ENCODE peak calls at places on chromosomes 12 and 14, in eight cellular contexts. G, B, H, X, J, L, E and R are unnamed samples.

GRCh38 chr12:54988402-54989054 is 4.0 kb upstream of the TESPA1 start:
- DNase-seq in G (peak; percentile 95), B (no peak), H (peak; percentile 11), X (peak; percentile 64), J (no peak), L (no peak), E (no peak), R (peak; percentile 73)

GRCh38 chr12:90978117-90978770 is 23.3 kb upstream of the CCER1 start:
- DNase-seq in G (no peak), B (no peak), H (peak; percentile 64), X (no peak), J (peak; percentile 70), L (peak; percentile 62), E (peak; percentile 78), R (no peak)

GRCh38 chr14:92421756-92422155 is 91.8 kb upstream of the RIN3 start:
- DNase-seq in G (no peak), B (no peak), H (no peak), X (no peak), J (no peak), L (peak; percentile 88), E (peak; percentile 45), R (no peak)

GRCh38 chr12:50077099-50077498 is 8.0 kb upstream of the SMARCD1 start:
- DNase-seq in G (no peak), B (no peak), H (no peak), X (no peak), J (no peak), L (no peak), E (no peak), R (no peak)

GRCh38 chr12:119168721-119169120 is 10.0 kb upstream of the HSPB8 start:
- DNase-seq in G (no peak), B (no peak), H (no peak), X (no peak), J (no peak), L (no peak), E (no peak), R (no peak)

GRCh38 chr12:118102609-118103008 is 1.2 kb downstream of the VSIG10 start:
- DNase-seq in G (no peak), B (no peak), H (no peak), X (no peak), J (no peak), L (no peak), E (no peak), R (no peak)

GRCh38 chr12:57031228-57031670 is 14.9 kb upstream of the TAC3 start:
- DNase-seq in G (no peak), B (no peak), H (peak; percentile 49), X (no peak), J (peak; percentile 32), L (no peak), E (no peak), R (no peak)

GRCh38 chr12:128551266-128552025 is 272.3 kb downstream of the SLC15A4 start:
- DNase-seq in G (peak; percentile 15), B (no peak), H (no peak), X (no peak), J (no peak), L (no peak), E (no peak), R (no peak)

GRCh38 chr14:59133202-59133601 is 55.3 kb upstream of the DAAM1 start:
- DNase-seq in G (no peak), B (no peak), H (no peak), X (no peak), J (no peak), L (no peak), E (no peak), R (no peak)

GRCh38 chr12:122981036-122981471 is 573 bp downstream of the ARL6IP4 start:
- DNase-seq in G (no peak), B (peak; percentile 33), H (no peak), X (no peak), J (peak; percentile 30), L (no peak), E (no peak), R (no peak)

GRCh38 chr12:112226768-112227167 is 101.4 kb downstream of the TRAFD1 start:
- DNase-seq in G (no peak), B (no peak), H (no peak), X (no peak), J (no peak), L (no peak), E (no peak), R (no peak)

GRCh38 chr14:99234982-99235491 is 37.0 kb downstream of the BCL11B start:
- DNase-seq in G (no peak), B (peak; percentile 77), H (peak; percentile 87), X (no peak), J (no peak), L (no peak), E (no peak), R (no peak)